ENCODE peak calls at places on chromosomes 4 and X, in eight cellular contexts. One of them, this sample, is unnamed.

GRCh38 chr4:149961876-149962597 is 116.2 kb upstream of the DCLK2 start:
- DNase-seq in CD4-positive, alpha-beta T cell: no peak
- DNase-seq in epithelial cell of prostate: no peak
- DNase-seq in iPS DF 6.9: no peak
- DNase-seq in adrenal gland: peak
- DNase-seq in ovary: no peak
- DNase-seq in sigmoid colon: no peak
- DNase-seq in dorsolateral prefrontal cortex: no peak
- DNase-seq in this sample: no peak

GRCh38 chrX:105038672-105039328 is 181.7 kb downstream of the TEX13A start:
- DNase-seq in iPS DF 6.9: no peak
- DNase-seq in dorsolateral prefrontal cortex: no peak
- DNase-seq in adrenal gland: no peak
- DNase-seq in epithelial cell of prostate: no peak
- DNase-seq in ovary: no peak
- DNase-seq in sigmoid colon: no peak
- DNase-seq in CD4-positive, alpha-beta T cell: no peak
- DNase-seq in this sample: no peak

GRCh38 chr4:14196141-14196540 is 568.6 kb upstream of the BOD1L1 start:
- DNase-seq in CD4-positive, alpha-beta T cell: no peak
- DNase-seq in iPS DF 6.9: peak
- DNase-seq in dorsolateral prefrontal cortex: no peak
- DNase-seq in sigmoid colon: no peak
- DNase-seq in epithelial cell of prostate: no peak
- DNase-seq in adrenal gland: peak
- DNase-seq in ovary: no peak
- DNase-seq in this sample: no peak

GRCh38 chr4:104491396-104491821 is 3.3 kb downstream of the CXXC4 start:
- DNase-seq in CD4-positive, alpha-beta T cell: peak
- DNase-seq in adrenal gland: peak
- DNase-seq in iPS DF 6.9: no peak
- DNase-seq in ovary: peak
- DNase-seq in dorsolateral prefrontal cortex: peak
- DNase-seq in epithelial cell of prostate: no peak
- DNase-seq in sigmoid colon: peak
- DNase-seq in this sample: peak

GRCh38 chr4:53100801-53101581 is 238.9 kb downstream of the RASL11B start:
- DNase-seq in CD4-positive, alpha-beta T cell: no peak
- DNase-seq in epithelial cell of prostate: no peak
- DNase-seq in ovary: no peak
- DNase-seq in adrenal gland: no peak
- DNase-seq in iPS DF 6.9: no peak
- DNase-seq in dorsolateral prefrontal cortex: no peak
- DNase-seq in sigmoid colon: no peak
- DNase-seq in this sample: no peak

GRCh38 chrX:19855700-19856381 is 31.6 kb downstream of the SH3KBP1 start:
- DNase-seq in epithelial cell of prostate: no peak
- DNase-seq in ovary: no peak
- DNase-seq in CD4-positive, alpha-beta T cell: no peak
- DNase-seq in dorsolateral prefrontal cortex: no peak
- DNase-seq in adrenal gland: no peak
- DNase-seq in sigmoid colon: no peak
- DNase-seq in iPS DF 6.9: no peak
- DNase-seq in this sample: no peak

GRCh38 chrX:133258481-133258880 is 40.3 kb upstream of the TFDP3 start:
- DNase-seq in dorsolateral prefrontal cortex: no peak
- DNase-seq in iPS DF 6.9: no peak
- DNase-seq in epithelial cell of prostate: no peak
- DNase-seq in ovary: no peak
- DNase-seq in CD4-positive, alpha-beta T cell: no peak
- DNase-seq in sigmoid colon: no peak
- DNase-seq in adrenal gland: no peak
- DNase-seq in this sample: no peak

GRCh38 chr4:141133146-141134006 is at the start of gene RNF150:
- DNase-seq in epithelial cell of prostate: peak
- DNase-seq in CD4-positive, alpha-beta T cell: no peak
- DNase-seq in ovary: peak
- DNase-seq in iPS DF 6.9: peak
- DNase-seq in dorsolateral prefrontal cortex: peak
- DNase-seq in adrenal gland: peak
- DNase-seq in sigmoid colon: peak
- DNase-seq in this sample: peak

GRCh38 chr4:32826169-32826568 is 2106.0 kb downstream of the PCDH7 start:
- DNase-seq in CD4-positive, alpha-beta T cell: no peak
- DNase-seq in dorsolateral prefrontal cortex: no peak
- DNase-seq in sigmoid colon: no peak
- DNase-seq in adrenal gland: no peak
- DNase-seq in ovary: no peak
- DNase-seq in epithelial cell of prostate: no peak
- DNase-seq in iPS DF 6.9: peak
- DNase-seq in this sample: no peak

GRCh38 chr4:15451181-15451865 is 18.4 kb upstream of the CC2D2A start:
- DNase-seq in adrenal gland: no peak
- DNase-seq in iPS DF 6.9: no peak
- DNase-seq in sigmoid colon: no peak
- DNase-seq in dorsolateral prefrontal cortex: no peak
- DNase-seq in CD4-positive, alpha-beta T cell: no peak
- DNase-seq in ovary: no peak
- DNase-seq in epithelial cell of prostate: no peak
- DNase-seq in this sample: no peak

GRCh38 chr4:137664416-137664815 is 132.1 kb upstream of the PCDH18 start:
- DNase-seq in iPS DF 6.9: no peak
- DNase-seq in sigmoid colon: no peak
- DNase-seq in ovary: no peak
- DNase-seq in dorsolateral prefrontal cortex: no peak
- DNase-seq in CD4-positive, alpha-beta T cell: no peak
- DNase-seq in adrenal gland: no peak
- DNase-seq in epithelial cell of prostate: no peak
- DNase-seq in this sample: no peak

GRCh38 chr4:146976145-146976544 is 30.5 kb upstream of the TTC29 start:
- DNase-seq in dorsolateral prefrontal cortex: no peak
- DNase-seq in CD4-positive, alpha-beta T cell: no peak
- DNase-seq in sigmoid colon: no peak
- DNase-seq in adrenal gland: no peak
- DNase-seq in ovary: no peak
- DNase-seq in iPS DF 6.9: no peak
- DNase-seq in epithelial cell of prostate: no peak
- DNase-seq in this sample: no peak

GRCh38 chr4:85734446-85734845 is 259.5 kb downstream of the ARHGAP24 start:
- DNase-seq in epithelial cell of prostate: no peak
- DNase-seq in sigmoid colon: no peak
- DNase-seq in dorsolateral prefrontal cortex: no peak
- DNase-seq in adrenal gland: no peak
- DNase-seq in ovary: no peak
- DNase-seq in iPS DF 6.9: no peak
- DNase-seq in CD4-positive, alpha-beta T cell: no peak
- DNase-seq in this sample: no peak

GRCh38 chrX:109843963-109844751 is 111.1 kb upstream of the ACSL4 start:
- DNase-seq in sigmoid colon: no peak
- DNase-seq in ovary: no peak
- DNase-seq in epithelial cell of prostate: no peak
- DNase-seq in adrenal gland: peak
- DNase-seq in CD4-positive, alpha-beta T cell: no peak
- DNase-seq in dorsolateral prefrontal cortex: no peak
- DNase-seq in iPS DF 6.9: no peak
- DNase-seq in this sample: no peak

GRCh38 chrX:19064175-19064574 is 58.1 kb downstream of the ADGRG2 start:
- DNase-seq in dorsolateral prefrontal cortex: no peak
- DNase-seq in sigmoid colon: no peak
- DNase-seq in CD4-positive, alpha-beta T cell: no peak
- DNase-seq in ovary: no peak
- DNase-seq in iPS DF 6.9: no peak
- DNase-seq in adrenal gland: no peak
- DNase-seq in epithelial cell of prostate: no peak
- DNase-seq in this sample: no peak

GRCh38 chrX:37765507-37765906 is 14.4 kb upstream of the CYBB start:
- DNase-seq in sigmoid colon: no peak
- DNase-seq in epithelial cell of prostate: no peak
- DNase-seq in CD4-positive, alpha-beta T cell: no peak
- DNase-seq in iPS DF 6.9: no peak
- DNase-seq in ovary: no peak
- DNase-seq in adrenal gland: no peak
- DNase-seq in dorsolateral prefrontal cortex: no peak
- DNase-seq in this sample: no peak

GRCh38 chr4:150001815-150002214 is 76.4 kb upstream of the DCLK2 start:
- DNase-seq in CD4-positive, alpha-beta T cell: no peak
- DNase-seq in dorsolateral prefrontal cortex: no peak
- DNase-seq in iPS DF 6.9: no peak
- DNase-seq in ovary: no peak
- DNase-seq in adrenal gland: no peak
- DNase-seq in epithelial cell of prostate: no peak
- DNase-seq in sigmoid colon: no peak
- DNase-seq in this sample: no peak

GRCh38 chr4:10106421-10107039 is 10.1 kb downstream of the WDR1 start:
- DNase-seq in ovary: peak
- DNase-seq in epithelial cell of prostate: peak
- DNase-seq in iPS DF 6.9: no peak
- DNase-seq in CD4-positive, alpha-beta T cell: peak
- DNase-seq in sigmoid colon: peak
- DNase-seq in dorsolateral prefrontal cortex: peak
- DNase-seq in adrenal gland: peak
- DNase-seq in this sample: no peak

GRCh38 chr4:9867746-9868425 is 86.5 kb downstream of the DRD5 start:
- DNase-seq in ovary: no peak
- DNase-seq in dorsolateral prefrontal cortex: no peak
- DNase-seq in sigmoid colon: no peak
- DNase-seq in epithelial cell of prostate: no peak
- DNase-seq in iPS DF 6.9: no peak
- DNase-seq in adrenal gland: no peak
- DNase-seq in CD4-positive, alpha-beta T cell: no peak
- DNase-seq in this sample: no peak

GRCh38 chr4:101597204-101597603 is 193.3 kb upstream of the BANK1 start:
- DNase-seq in CD4-positive, alpha-beta T cell: no peak
- DNase-seq in epithelial cell of prostate: no peak
- DNase-seq in adrenal gland: no peak
- DNase-seq in iPS DF 6.9: no peak
- DNase-seq in ovary: no peak
- DNase-seq in sigmoid colon: no peak
- DNase-seq in dorsolateral prefrontal cortex: no peak
- DNase-seq in this sample: no peak

DNA sequence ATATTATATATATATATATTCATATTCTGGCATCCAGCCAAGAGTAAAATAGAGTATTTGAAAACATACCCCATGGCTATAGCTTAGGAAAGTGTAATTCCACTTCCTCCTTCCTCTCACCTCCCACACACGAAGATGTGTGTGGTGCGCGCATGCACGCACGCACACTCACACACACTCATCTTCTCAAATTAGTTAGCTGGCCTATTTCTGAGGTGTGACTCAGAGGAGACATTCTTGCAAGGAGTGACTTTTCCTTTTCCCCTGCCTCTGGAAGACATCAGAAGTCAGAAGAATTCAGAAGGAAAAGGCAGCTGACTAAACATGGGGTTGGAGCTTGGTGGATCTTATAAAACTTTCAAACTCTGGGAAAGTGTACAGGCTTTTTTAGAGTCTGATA is 8.8 kb downstream of the ENPEP start:
- DNase-seq in ovary: no peak
- DNase-seq in iPS DF 6.9: no peak
- DNase-seq in sigmoid colon: no peak
- DNase-seq in CD4-positive, alpha-beta T cell: no peak
- DNase-seq in epithelial cell of prostate: no peak
- DNase-seq in adrenal gland: no peak
- DNase-seq in dorsolateral prefrontal cortex: no peak
- DNase-seq in this sample: no peak
- H3K27ac ChIP-seq in ovary: no peak
- H3K27ac ChIP-seq in iPS DF 6.9: no peak
- H3K27ac ChIP-seq in sigmoid colon: no peak
- H3K27ac ChIP-seq in CD4-positive, alpha-beta T cell: no peak
- H3K27ac ChIP-seq in epithelial cell of prostate: no peak
- H3K27ac ChIP-seq in adrenal gland: no peak
- H3K27ac ChIP-seq in dorsolateral prefrontal cortex: no peak
- H3K27ac ChIP-seq in this sample: no peak

GRCh38 chr4:159185593-159186023 is 82.7 kb downstream of the RAPGEF2 start:
- DNase-seq in dorsolateral prefrontal cortex: no peak
- DNase-seq in iPS DF 6.9: no peak
- DNase-seq in CD4-positive, alpha-beta T cell: no peak
- DNase-seq in adrenal gland: no peak
- DNase-seq in epithelial cell of prostate: no peak
- DNase-seq in ovary: no peak
- DNase-seq in sigmoid colon: no peak
- DNase-seq in this sample: no peak
- H3K27ac ChIP-seq in dorsolateral prefrontal cortex: no peak
- H3K27ac ChIP-seq in iPS DF 6.9: no peak
- H3K27ac ChIP-seq in CD4-positive, alpha-beta T cell: no peak
- H3K27ac ChIP-seq in adrenal gland: no peak
- H3K27ac ChIP-seq in epithelial cell of prostate: no peak
- H3K27ac ChIP-seq in ovary: no peak
- H3K27ac ChIP-seq in sigmoid colon: no peak
- H3K27ac ChIP-seq in this sample: no peak

GRCh38 chr4:156968479-156968984 is 3.1 kb downstream of the PDGFC start:
- DNase-seq in iPS DF 6.9: peak
- DNase-seq in CD4-positive, alpha-beta T cell: no peak
- DNase-seq in adrenal gland: peak
- DNase-seq in epithelial cell of prostate: no peak
- DNase-seq in dorsolateral prefrontal cortex: peak
- DNase-seq in ovary: peak
- DNase-seq in sigmoid colon: peak
- DNase-seq in this sample: peak
- H3K27ac ChIP-seq in iPS DF 6.9: no peak
- H3K27ac ChIP-seq in CD4-positive, alpha-beta T cell: no peak
- H3K27ac ChIP-seq in adrenal gland: no peak
- H3K27ac ChIP-seq in epithelial cell of prostate: peak
- H3K27ac ChIP-seq in dorsolateral prefrontal cortex: peak
- H3K27ac ChIP-seq in ovary: no peak
- H3K27ac ChIP-seq in sigmoid colon: peak
- H3K27ac ChIP-seq in this sample: no peak

GRCh38 chr4:128768373-128768996 is 41.0 kb upstream of the JADE1 start:
- DNase-seq in ovary: no peak
- DNase-seq in CD4-positive, alpha-beta T cell: no peak
- DNase-seq in sigmoid colon: no peak
- DNase-seq in dorsolateral prefrontal cortex: no peak
- DNase-seq in epithelial cell of prostate: no peak
- DNase-seq in iPS DF 6.9: no peak
- DNase-seq in adrenal gland: no peak
- DNase-seq in this sample: no peak

GRCh38 chr4:128766781-128767180 is 42.7 kb upstream of the JADE1 start:
- DNase-seq in adrenal gland: no peak
- DNase-seq in ovary: no peak
- DNase-seq in dorsolateral prefrontal cortex: no peak
- DNase-seq in sigmoid colon: no peak
- DNase-seq in iPS DF 6.9: no peak
- DNase-seq in epithelial cell of prostate: no peak
- DNase-seq in CD4-positive, alpha-beta T cell: no peak
- DNase-seq in this sample: no peak

GRCh38 chr4:128770807-128771206 is 38.7 kb upstream of the JADE1 start:
- DNase-seq in adrenal gland: no peak
- DNase-seq in iPS DF 6.9: no peak
- DNase-seq in ovary: no peak
- DNase-seq in dorsolateral prefrontal cortex: no peak
- DNase-seq in sigmoid colon: no peak
- DNase-seq in epithelial cell of prostate: no peak
- DNase-seq in CD4-positive, alpha-beta T cell: no peak
- DNase-seq in this sample: no peak

DNA sequence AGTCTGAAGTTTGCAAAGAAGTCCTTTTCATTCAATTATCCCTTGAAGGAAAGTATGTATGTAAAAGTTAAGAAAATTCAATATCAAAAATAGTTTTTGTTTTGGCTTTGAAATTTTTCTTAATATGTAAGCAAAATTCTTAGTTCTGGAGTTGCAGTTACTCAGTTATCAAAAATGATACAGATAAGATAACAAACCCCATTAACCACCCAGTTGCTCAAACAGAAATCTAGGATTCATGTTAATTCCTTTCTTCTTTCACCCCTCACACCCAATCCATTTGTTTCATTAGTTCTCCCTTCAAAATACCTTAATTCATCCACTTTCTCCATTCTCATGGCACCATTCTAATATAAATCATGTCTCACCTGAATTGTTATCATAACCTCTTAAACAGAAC is 40.5 kb upstream of the JADE1 start:
- DNase-seq in ovary: no peak
- DNase-seq in CD4-positive, alpha-beta T cell: no peak
- DNase-seq in sigmoid colon: no peak
- DNase-seq in epithelial cell of prostate: no peak
- DNase-seq in dorsolateral prefrontal cortex: no peak
- DNase-seq in adrenal gland: no peak
- DNase-seq in iPS DF 6.9: no peak
- DNase-seq in this sample: no peak
- H3K27ac ChIP-seq in ovary: no peak
- H3K27ac ChIP-seq in CD4-positive, alpha-beta T cell: no peak
- H3K27ac ChIP-seq in sigmoid colon: no peak
- H3K27ac ChIP-seq in epithelial cell of prostate: no peak
- H3K27ac ChIP-seq in dorsolateral prefrontal cortex: no peak
- H3K27ac ChIP-seq in adrenal gland: peak
- H3K27ac ChIP-seq in iPS DF 6.9: no peak
- H3K27ac ChIP-seq in this sample: no peak